ENCODE peak calls at places on chromosomes 2 and 18, in five cellular contexts. F, O, V, H and M are unnamed samples.

GRCh38 chr2:62461707-62462106 is 44.3 kb downstream of the TMEM17 start:
- DNase-seq in F (no peak), H (no peak), O (no peak), V (no peak), M (no peak)

GRCh38 chr2:196977491-196977890 is 51.0 kb upstream of the PGAP1 start:
- DNase-seq in V (no peak), F (no peak), O (no peak), H (no peak), M (no peak)

GRCh38 chr2:151984424-151984823 is 114.4 kb downstream of the CACNB4 start:
- DNase-seq in H (no peak), F (no peak), O (no peak), V (no peak), M (no peak)

GRCh38 chr18:70047931-70048603 is 100.4 kb upstream of the CD226 start:
- DNase-seq in F (no peak), H (no peak), V (no peak), O (no peak), M (no peak)

GRCh38 chr2:151946856-151947523 is 118.8 kb upstream of the ARL5A start:
- DNase-seq in F (peak), O (peak), H (no peak), V (peak), M (peak)

GRCh38 chr2:168916329-168916672 is 15.2 kb downstream of the G6PC2 start:
- DNase-seq in H (no peak), V (no peak), O (no peak), F (no peak), M (no peak)

GRCh38 chr2:201358684-201359083 is 1.5 kb upstream of the FLACC1 start:
- DNase-seq in H (no peak), V (no peak), F (no peak), O (peak), M (no peak)

GRCh38 chr2:237128026-237128703 is 42.5 kb downstream of the COPS8 start:
- DNase-seq in V (peak), O (no peak), H (peak), F (peak), M (peak)

GRCh38 chr2:22143840-22144239 is 1020.1 kb downstream of the TDRD15 start:
- DNase-seq in H (peak), O (no peak), F (peak), V (no peak), M (no peak)

GRCh38 chr18:48679236-48679635 is 140.4 kb downstream of the CTIF start:
- DNase-seq in V (no peak), F (no peak), H (no peak), O (no peak), M (no peak)

GRCh38 chr2:203533696-203534471 is 1.2 kb downstream of the RAPH1 start:
- DNase-seq in F (peak), O (no peak), V (no peak), H (no peak), M (no peak)

GRCh38 chr18:42112657-42113420 is 157.8 kb downstream of the PIK3C3 start:
- DNase-seq in O (no peak), H (no peak), V (peak), F (no peak), M (no peak)

GRCh38 chr2:49444005-49444404 is 289.7 kb upstream of the FSHR start:
- DNase-seq in H (no peak), V (no peak), F (no peak), O (no peak), M (no peak)

GRCh38 chr2:71880846-71881610 is 266.6 kb downstream of the CYP26B1 start:
- DNase-seq in O (peak), V (peak), H (no peak), F (no peak), M (no peak)

GRCh38 chr18:2414235-2414634 is 157.1 kb downstream of the METTL4 start:
- DNase-seq in F (no peak), O (no peak), H (no peak), V (no peak), M (no peak)

GRCh38 chr2:46051103-46051502 is 246.1 kb upstream of the EPAS1 start:
- DNase-seq in O (no peak), V (no peak), H (no peak), F (no peak), M (no peak)

GRCh38 chr2:157918319-157918718 is 42.2 kb upstream of the ACVR1 start:
- DNase-seq in V (no peak), O (no peak), F (no peak), H (no peak), M (no peak)

GRCh38 chr18:13485604-13486003 is 240.8 kb downstream of the FAM210A start:
- DNase-seq in V (no peak), F (no peak), O (no peak), H (no peak), M (no peak)
- TF ChIP-seq CREB1 in V (no peak), F (no peak), O (no peak), H (no peak), M (no peak)

DNA sequence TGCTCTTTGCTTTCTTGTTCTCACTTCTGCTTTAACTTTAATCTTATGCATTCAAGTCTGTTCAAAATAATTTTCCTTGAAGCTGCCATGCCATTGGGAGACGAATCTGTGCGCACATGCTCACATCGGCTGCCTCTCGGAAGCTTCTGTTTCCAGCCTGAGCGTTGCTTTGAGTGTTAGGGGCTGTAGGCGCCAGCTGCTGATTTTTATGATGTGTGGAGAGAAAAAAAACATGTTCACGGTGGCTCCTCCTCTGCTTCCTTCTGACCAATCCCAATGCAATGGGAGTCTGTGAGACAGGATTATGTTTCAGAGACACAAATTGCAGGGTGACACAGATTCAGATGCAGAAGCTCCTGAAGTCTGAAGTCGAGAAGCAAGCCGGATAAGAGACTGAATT is at the start of gene MC4R:
- DNase-seq in O (no peak), H (no peak), F (peak), V (no peak), M (no peak)
- TF ChIP-seq CREB1 in O (no peak), H (no peak), F (no peak), V (no peak), M (no peak)

GRCh38 chr2:16031848-16032159 is 91.5 kb downstream of the MYCN start:
- DNase-seq in V (no peak), O (no peak), F (no peak), H (no peak), M (no peak)
- TF ChIP-seq CREB1 in V (no peak), O (no peak), F (no peak), H (no peak), M (no peak)

DNA sequence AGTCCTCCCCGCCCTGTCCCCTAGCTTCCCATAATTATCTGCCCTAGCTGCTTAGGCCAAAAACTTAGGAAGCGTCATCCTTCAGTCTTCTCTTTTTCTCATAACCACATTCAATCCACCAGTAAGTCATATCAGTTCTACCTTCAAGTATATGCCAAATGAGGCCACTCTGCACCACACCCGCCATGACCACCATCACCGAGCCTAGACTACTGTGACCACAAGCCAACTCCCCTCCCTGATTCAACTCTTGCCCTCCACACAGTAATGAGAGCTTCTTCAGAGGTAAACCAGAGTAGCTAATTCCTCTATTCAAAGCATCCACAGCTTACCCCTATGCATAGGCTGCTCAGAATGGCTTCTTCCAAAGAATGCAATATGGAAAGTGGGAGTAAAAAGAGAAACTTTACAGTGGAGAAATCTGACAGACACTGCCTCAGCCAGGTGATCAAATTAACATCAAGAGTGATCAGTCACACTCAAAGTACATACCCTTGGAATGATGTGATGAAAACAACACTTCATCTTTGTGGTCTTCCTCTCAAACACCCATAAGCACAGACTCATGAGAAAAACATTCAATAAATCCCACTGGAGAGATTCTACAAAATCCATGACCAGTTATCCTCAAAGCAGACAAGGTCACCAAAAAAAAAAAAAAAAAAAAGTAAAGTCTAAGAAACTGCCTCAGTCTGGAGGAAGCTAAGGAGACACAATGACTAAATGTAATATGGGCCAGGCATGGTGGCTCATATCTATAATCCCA is 17.7 kb downstream of the MBOAT2 start:
- DNase-seq in H (no peak), V (no peak), F (no peak), O (peak), M (no peak)
- TF ChIP-seq CREB1 in H (no peak), V (no peak), F (no peak), O (no peak), M (no peak)

DNA sequence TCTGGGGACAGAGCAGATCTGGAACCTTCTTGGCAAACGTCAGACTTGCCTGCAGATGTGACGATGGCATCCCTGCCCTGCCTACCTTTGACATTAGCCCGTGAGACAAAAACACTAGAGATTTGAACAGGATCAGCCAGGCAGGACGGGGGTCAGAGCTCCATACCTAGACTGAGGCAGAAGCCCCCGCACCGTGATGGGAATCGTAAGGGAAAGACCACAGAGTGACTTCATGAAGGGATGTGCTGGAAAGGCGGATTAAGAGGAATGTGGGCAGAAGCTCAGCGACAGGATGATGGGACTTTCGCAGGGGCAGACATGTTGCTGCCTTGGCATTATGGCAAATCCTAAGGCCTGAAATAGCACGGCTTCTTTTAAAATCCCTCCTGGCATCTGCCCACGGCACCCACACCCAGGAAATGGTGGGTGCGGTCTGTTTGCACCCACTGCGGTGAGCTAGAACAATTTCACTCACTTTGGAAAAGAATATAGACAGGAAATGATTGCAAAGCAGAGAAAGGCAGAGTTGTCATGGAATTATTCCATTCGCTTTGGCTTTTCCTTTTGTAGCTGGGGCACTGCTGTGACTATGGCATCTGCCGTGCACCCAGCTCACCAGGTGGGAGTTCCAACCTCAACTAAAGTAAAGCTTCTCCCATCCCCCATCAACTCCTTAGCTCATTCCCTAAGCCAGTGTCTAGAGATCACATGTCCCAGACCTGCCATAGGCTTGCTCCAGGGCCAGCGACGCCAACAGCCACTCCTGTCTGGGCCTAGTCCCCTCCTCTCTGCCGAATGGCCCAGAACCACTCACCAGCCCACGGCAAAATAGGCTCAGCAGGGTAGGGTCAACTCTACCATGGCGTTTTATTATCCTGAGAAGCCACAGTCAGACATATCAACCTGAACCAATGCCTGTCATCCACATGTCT is 112.7 kb upstream of the NPAS2 start:
- DNase-seq in V (no peak), O (no peak), F (no peak), H (no peak), M (no peak)
- TF ChIP-seq CREB1 in V (no peak), O (no peak), F (no peak), H (no peak), M (no peak)

DNA sequence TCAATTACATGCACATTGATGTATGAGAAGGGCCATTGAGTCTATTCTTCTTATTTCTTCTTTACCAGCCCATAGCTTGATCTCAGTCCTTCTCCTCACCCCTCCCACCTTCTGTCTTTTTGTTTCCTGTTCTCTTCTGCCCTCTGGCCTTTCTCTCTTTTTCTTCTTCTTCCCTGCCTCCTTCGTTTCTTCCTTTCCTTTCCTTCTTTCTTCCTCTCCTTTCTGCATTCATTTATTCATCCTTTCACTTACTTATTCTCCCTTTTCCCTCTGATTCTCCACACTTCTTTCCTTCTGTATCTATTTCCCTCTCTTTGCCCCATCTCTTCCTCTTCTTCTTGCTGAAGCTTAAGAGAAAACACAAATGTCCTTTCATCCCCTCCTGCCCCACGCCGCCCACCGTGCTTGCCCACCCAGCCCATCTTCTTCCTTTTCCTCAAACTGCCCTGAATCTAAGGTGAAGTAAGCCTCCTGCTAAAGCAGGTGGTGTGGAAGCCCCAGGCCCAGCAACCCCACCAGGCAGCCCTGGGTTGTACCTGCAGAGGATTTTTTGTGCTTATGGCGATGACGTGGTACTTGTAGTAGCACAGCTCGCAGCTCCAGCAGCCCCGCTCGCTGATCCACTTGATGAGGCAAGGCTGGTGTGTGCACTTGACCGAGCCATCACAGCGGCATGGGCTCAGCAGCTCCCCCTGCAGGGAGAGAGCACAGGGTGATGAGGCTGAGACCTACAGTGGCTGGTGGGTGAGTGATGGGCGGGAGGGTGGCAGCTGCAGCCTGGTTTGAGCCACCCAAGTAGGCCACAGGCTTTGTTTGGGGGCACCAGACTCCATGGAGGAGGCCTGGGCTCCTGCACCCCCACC is 89.0 kb downstream of the MARCHF4 start:
- DNase-seq in F (peak), H (peak), O (peak), V (peak), M (peak)
- TF ChIP-seq CREB1 in F (peak), H (peak), O (no peak), V (no peak), M (no peak)